ENCODE peak calls at places on chromosomes 7 and 10, in six cellular contexts. D is A549, H is body of pancreas, R is HCT116, P is spleen, V is ovary. L is an unnamed sample.

GRCh38 chr10:122178655-122179054 is 92.4 kb upstream of the BTBD16 start:
- DNase-seq in D (no peak), H (no peak), R (no peak), P (peak), V (no peak), L (no peak)

GRCh38 chr10:53664620-53665019 is 892.0 kb upstream of the MBL2 start:
- DNase-seq in D (no peak), H (peak), R (no peak), P (no peak), V (no peak), L (no peak)

GRCh38 chr10:121553861-121554264 is 44.4 kb downstream of the FGFR2 start:
- DNase-seq in D (no peak), H (peak), R (peak), P (no peak), V (no peak), L (no peak)

GRCh38 chr10:110792476-110792875 is 79.3 kb upstream of the PDCD4 start:
- DNase-seq in D (no peak), H (no peak), R (no peak), P (no peak), V (no peak), L (no peak)

GRCh38 chr7:131034166-131034881 is 293.4 kb upstream of the MKLN1 start:
- DNase-seq in D (no peak), H (peak), R (no peak), P (no peak), V (no peak), L (no peak)

GRCh38 chr10:77168861-77169260 is 468.7 kb downstream of the KCNMA1 start:
- DNase-seq in D (no peak), H (no peak), R (peak), P (no peak), V (no peak), L (no peak)

GRCh38 chr10:77478248-77478963 is 159.2 kb downstream of the KCNMA1 start:
- DNase-seq in D (no peak), H (no peak), R (no peak), P (no peak), V (no peak), L (no peak)

GRCh38 chr10:25902002-25902401 is 32.0 kb upstream of the MYO3A start:
- DNase-seq in D (no peak), H (no peak), R (no peak), P (no peak), V (no peak), L (no peak)

GRCh38 chr10:72328045-72328828 is 26.5 kb downstream of the DNAJB12 start:
- DNase-seq in D (peak), H (peak), R (no peak), P (no peak), V (peak), L (peak)

DNA sequence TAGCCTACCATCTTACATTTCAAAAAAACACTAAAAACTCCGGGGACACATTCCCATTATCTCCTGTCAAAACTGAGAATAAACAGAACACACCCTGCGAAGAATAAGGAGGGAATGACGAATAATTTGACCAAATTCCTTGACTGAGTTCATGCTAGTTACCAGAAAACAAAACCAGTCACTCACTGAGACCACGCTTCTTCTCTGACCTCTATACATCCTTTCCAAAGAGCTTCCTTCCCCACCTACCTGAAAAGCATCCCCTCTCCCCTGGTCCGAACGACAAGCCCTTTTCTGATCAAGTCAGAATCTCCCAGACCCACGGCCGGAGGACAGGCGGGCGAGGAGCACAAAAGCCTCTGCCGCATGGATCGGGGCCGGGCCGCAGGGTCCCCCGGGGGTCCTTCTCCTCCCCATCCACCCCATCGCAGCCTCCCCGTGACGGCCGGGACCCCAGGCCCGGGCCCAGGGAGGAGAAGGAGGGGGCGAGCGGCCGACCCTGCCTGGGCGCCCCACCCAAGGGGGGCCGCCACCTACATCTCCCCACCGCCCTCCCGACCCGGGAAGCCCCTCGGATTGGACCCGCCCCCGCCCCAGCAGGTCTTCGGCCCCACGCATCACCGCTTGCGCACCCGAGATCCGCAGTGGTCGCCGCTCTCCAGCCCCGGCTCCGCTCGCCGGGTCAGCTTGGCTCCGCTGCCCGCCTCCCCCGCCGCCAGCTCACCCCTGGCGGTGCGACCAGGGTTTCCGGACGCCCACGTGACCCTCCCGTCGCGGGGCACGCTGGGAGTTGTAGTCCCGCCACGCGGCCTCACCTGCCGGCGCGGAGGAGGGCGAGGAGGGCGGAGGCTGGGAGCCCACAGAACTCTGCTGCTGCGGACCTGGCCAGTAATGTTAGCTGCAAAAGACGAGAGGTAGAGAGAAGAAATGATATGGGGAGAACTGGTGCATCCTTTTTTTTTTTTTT is at the start of gene SLC37A3:
- DNase-seq in D (peak), H (peak), R (peak), P (peak), V (peak), L (peak)
- TF ChIP-seq POLR2A in D (peak), H (peak), R (peak), P (peak), V (peak), L (peak)

GRCh38 chr7:28044825-28045224 is 135.8 kb downstream of the JAZF1 start:
- DNase-seq in D (no peak), H (no peak), R (no peak), P (no peak), V (no peak), L (no peak)
- TF ChIP-seq CTCF in D (peak), H (no peak), R (no peak), P (no peak), V (no peak), L (no peak)

GRCh38 chr10:102534333-102534732 is 30.6 kb downstream of the SUFU start:
- DNase-seq in D (no peak), H (no peak), R (no peak), P (peak), V (peak), L (no peak)
- TF ChIP-seq POLR2A in D (no peak), H (no peak), R (no peak), P (no peak), V (no peak), L (no peak)

GRCh38 chr10:132685121-132685891 is 100.6 kb downstream of the NKX6-2 start:
- DNase-seq in D (no peak), H (peak), R (no peak), P (peak), V (peak), L (peak)
- TF ChIP-seq CTCF in D (no peak), H (peak), R (no peak), P (no peak), V (no peak), L (no peak)

GRCh38 chr7:156640257-156640948 is at the start of gene RNF32:
- DNase-seq in D (peak), H (peak), R (peak), P (peak), V (peak), L (peak)
- TF ChIP-seq POLR2A in D (peak), H (peak), R (no peak), P (no peak), V (peak), L (peak)

GRCh38 chr10:19930936-19931859 is 115.0 kb downstream of the PLXDC2 start:
- DNase-seq in D (no peak), H (peak), R (no peak), P (no peak), V (peak), L (no peak)
- TF ChIP-seq CTCF in D (no peak), H (no peak), R (no peak), P (no peak), V (no peak), L (no peak)

GRCh38 chr7:48089415-48089975 is 430 bp downstream of the UPP1 start:
- DNase-seq in D (no peak), H (peak), R (no peak), P (no peak), V (no peak), L (no peak)
- TF ChIP-seq POLR2A in D (no peak), H (no peak), R (no peak), P (no peak), V (no peak), L (no peak)

GRCh38 chr7:10706875-10707493 is 266.7 kb upstream of the PHF14 start:
- DNase-seq in D (no peak), H (no peak), R (no peak), P (no peak), V (no peak), L (no peak)

GRCh38 chr7:10703981-10704380 is 269.7 kb upstream of the PHF14 start:
- DNase-seq in D (no peak), H (no peak), R (no peak), P (no peak), V (no peak), L (no peak)

GRCh38 chr7:10707519-10707918 is 266.2 kb upstream of the PHF14 start:
- DNase-seq in D (no peak), H (no peak), R (no peak), P (no peak), V (no peak), L (no peak)

GRCh38 chr7:10704653-10705052 is 269.0 kb upstream of the PHF14 start:
- DNase-seq in D (no peak), H (no peak), R (no peak), P (no peak), V (no peak), L (no peak)

GRCh38 chr7:10708447-10708846 is 265.2 kb upstream of the PHF14 start:
- DNase-seq in D (peak), H (peak), R (peak), P (no peak), V (no peak), L (no peak)
- TF ChIP-seq CTCF in D (no peak), H (peak), R (peak), P (no peak), V (no peak), L (no peak)

DNA sequence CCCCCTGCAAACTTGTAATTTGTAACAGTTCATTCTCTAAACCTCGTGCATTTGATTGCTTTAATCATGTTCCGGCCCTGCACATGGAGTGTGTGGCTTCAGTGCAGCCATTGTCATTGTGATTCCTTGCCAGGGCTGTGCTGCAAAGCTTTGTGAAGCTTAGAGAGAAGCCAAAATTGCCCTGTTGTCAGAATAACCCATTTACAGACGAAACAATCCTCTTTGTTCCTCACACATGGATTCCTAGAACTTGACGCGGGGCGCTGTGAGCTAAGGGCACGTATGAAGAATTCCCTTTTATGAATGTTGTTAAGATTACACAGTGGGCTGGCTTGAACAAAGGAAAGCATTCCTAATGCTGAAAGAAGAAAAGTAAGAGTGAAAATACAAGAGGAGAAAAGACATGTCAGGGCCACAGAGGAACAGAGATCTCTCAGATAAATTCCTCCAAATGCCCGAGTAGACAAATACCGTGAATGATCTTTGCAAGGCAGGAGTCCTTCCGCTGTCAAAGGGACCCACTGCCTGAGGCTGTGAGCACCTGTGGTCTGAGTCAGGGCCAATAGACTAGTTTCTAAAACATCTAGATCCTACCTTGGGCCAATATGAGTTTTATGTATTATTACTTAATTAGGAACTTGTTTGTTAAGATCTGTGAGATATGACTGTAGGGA is 205.4 kb upstream of the C7orf33 start:
- DNase-seq in D (no peak), H (no peak), R (no peak), P (no peak), V (no peak), L (no peak)
- TF ChIP-seq POLR2A in D (no peak), H (no peak), R (no peak), P (no peak), V (no peak), L (no peak)